ENCODE peak calls at places on chromosomes 5 and 9, in four cellular contexts. M is AG09309, F is A549, X is upper lobe of right lung. J is an unnamed sample.

GRCh38 chr9:26471271-26471670 is 421.3 kb downstream of the CAAP1 start:
- DNase-seq in F (no peak), M (no peak), X (no peak), J (no peak)

GRCh38 chr5:82073179-82073578 is 101.4 kb downstream of the ATG10 start:
- DNase-seq in X (no peak), M (no peak), F (no peak), J (no peak)

GRCh38 chr9:124794902-124795491 is 18.1 kb downstream of the OLFML2A start:
- DNase-seq in X (no peak), M (no peak), F (no peak), J (no peak)

GRCh38 chr9:76161103-76161502 is 233.1 kb downstream of the RFK start:
- DNase-seq in M (no peak), F (no peak), X (no peak), J (no peak)

GRCh38 chr5:135343417-135343816 is 55.6 kb downstream of the MACROH2A1 start:
- DNase-seq in X (no peak), F (no peak), M (no peak), J (no peak)

GRCh38 chr5:149605998-149606721 is 24.9 kb downstream of the ARHGEF37 start:
- DNase-seq in X (no peak), M (peak), F (peak), J (no peak)

GRCh38 chr5:177491429-177491945 is 5.9 kb downstream of the PDLIM7 start:
- DNase-seq in M (no peak), F (peak), X (no peak), J (no peak)

GRCh38 chr5:28430565-28431178 is 1392.3 kb upstream of the CDH9 start:
- DNase-seq in M (no peak), X (no peak), F (no peak), J (no peak)

GRCh38 chr9:108439967-108440366 is 415.8 kb downstream of the ACTL7B start:
- DNase-seq in X (no peak), F (no peak), M (peak), J (no peak)

GRCh38 chr5:135248801-135249231 is 150.2 kb downstream of the MACROH2A1 start:
- DNase-seq in X (peak), M (no peak), F (no peak), J (no peak)

GRCh38 chr5:143569213-143569663 is 165.8 kb upstream of the NR3C1 start:
- DNase-seq in X (no peak), M (peak), F (no peak), J (no peak)

GRCh38 chr9:116978155-116978554 is 291.1 kb downstream of the TRIM32 start:
- DNase-seq in X (no peak), F (peak), M (no peak), J (no peak)

GRCh38 chr9:89956907-89957306 is 352.1 kb downstream of the GADD45G start:
- DNase-seq in X (no peak), M (no peak), F (no peak), J (no peak)

GRCh38 chr5:157130933-157131332 is 11.7 kb downstream of the MED7 start:
- DNase-seq in M (no peak), X (no peak), F (peak), J (no peak)

DNA sequence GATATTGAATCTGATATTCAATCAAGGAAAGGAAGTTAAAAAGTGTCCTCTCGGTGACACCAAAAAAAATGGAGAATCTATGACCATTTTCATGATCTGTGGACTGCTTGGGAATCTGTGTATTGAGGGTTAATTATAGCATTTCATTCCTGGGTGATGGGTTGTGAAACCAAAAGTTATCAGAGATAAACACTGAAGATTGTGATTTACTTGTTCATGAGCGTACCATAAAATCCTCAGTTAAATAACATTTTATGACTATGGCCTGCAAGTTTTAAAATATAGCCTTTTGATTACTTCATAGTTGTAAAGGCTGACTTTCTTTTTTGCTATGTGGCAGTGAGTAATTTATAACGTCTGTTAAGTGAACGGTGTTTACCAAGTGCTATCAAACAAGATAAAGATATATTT is 267.9 kb upstream of the SEMA6A start:
- DNase-seq in X (no peak), M (no peak), F (no peak), J (no peak)
- H3K4me3 ChIP-seq in X (no peak), M (no peak), F (no peak), J (no peak)

GRCh38 chr5:93924628-93925027 is 183.2 kb upstream of the POU5F2 start:
- DNase-seq in X (no peak), F (no peak), M (no peak), J (no peak)

GRCh38 chr5:93925321-93925720 is 183.9 kb upstream of the POU5F2 start:
- DNase-seq in X (no peak), M (no peak), F (no peak), J (no peak)

GRCh38 chr5:93930098-93930497 is 188.7 kb upstream of the POU5F2 start:
- DNase-seq in M (no peak), F (no peak), X (no peak), J (no peak)

GRCh38 chr5:93926831-93927600 is 185.6 kb upstream of the POU5F2 start:
- DNase-seq in F (no peak), X (no peak), M (no peak), J (no peak)

GRCh38 chr5:93929146-93929545 is 187.7 kb upstream of the POU5F2 start:
- DNase-seq in F (no peak), X (no peak), M (no peak), J (no peak)
- H3K4me3 ChIP-seq in F (no peak), X (no peak), M (no peak), J (no peak)

DNA sequence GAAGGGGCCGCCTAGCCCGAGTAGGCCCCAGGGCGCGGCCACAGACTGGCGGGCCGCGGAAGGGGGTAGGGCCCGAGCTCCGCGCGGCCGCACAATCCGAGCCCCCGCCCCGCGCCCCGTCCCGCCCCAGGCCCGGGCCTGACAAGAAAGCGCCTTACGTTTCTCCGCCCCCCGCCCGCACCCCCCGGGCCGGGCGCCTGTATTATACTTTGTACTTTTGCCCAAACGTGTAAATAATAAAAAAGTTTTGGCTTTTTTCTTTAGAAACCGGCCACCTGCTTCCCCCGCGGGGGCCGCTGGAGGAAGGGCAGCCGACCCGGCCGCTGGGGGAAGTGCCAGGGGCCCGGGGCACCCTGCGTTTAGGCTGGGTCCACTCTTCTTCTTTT is 2.6 kb downstream of the TLX3 start:
- DNase-seq in M (no peak), X (peak), F (no peak), J (no peak)
- H3K4me3 ChIP-seq in M (no peak), X (peak), F (no peak), J (peak)

GRCh38 chr5:116571568-116572321 is 2.9 kb downstream of the SEMA6A start:
- DNase-seq in F (no peak), M (no peak), X (no peak), J (no peak)
- H3K4me3 ChIP-seq in F (no peak), M (no peak), X (peak), J (peak)

DNA sequence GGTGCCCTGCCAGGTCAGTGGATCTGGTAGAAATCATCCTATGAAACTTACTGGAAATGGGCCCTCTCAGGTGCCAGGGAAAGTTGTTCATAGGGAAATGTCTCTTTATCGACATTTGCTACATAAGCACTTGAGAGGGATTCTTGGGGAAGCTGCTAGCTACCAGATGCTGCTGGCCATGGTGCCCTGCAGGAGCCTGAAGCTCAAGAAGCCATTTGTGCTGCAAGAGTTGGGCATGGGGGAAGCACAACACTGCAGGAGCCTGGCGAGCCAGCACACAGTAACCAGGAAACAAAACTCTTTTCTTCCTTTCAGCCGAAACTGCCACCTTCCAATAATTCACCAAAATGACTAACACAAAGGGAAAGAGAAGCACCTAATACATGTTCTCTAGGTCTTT is 26.3 kb upstream of the LARP1 start:
- DNase-seq in X (no peak), M (no peak), F (no peak), J (no peak)
- H3K4me3 ChIP-seq in X (no peak), M (no peak), F (no peak), J (no peak)

DNA sequence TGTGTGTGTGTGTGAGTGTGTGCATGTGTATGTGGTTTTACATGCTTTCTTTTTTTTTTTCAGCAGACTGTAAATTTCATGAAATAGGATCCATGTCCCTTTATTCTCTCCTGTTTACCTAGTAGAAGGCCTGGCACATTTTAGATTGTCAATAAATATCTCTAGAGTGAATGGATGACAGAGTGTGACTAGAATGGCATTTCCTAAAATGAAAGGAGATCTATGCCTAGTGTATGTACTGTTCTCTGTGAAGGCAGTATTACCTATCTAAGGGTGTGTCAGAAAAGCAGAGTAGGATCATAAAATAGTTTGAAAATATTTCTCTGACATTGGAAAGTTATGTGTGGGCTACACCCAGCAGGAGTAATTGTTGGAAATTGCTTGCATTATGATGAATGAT is 1876.0 kb upstream of the C9orf72 start:
- DNase-seq in F (no peak), X (no peak), M (no peak), J (no peak)
- H3K4me3 ChIP-seq in F (no peak), X (no peak), M (no peak), J (no peak)